ENCODE peak calls at places on chromosomes 11 and 22, in five cellular contexts. D, M, F, T and O are unnamed samples.

GRCh38 chr22:33865248-33865647 is 55.0 kb downstream of the LARGE1 start:
- DNase-seq in D (no peak), M (no peak), F (no peak), T (no peak), O (no peak)

GRCh38 chr11:126514061-126514713 is 158.7 kb downstream of the ST3GAL4 start:
- DNase-seq in D (no peak), M (peak), F (no peak), T (peak), O (no peak)

GRCh38 chr11:126808851-126809250 is 191.7 kb downstream of the KIRREL3 start:
- DNase-seq in D (no peak), M (no peak), F (no peak), T (no peak), O (no peak)

GRCh38 chr22:25176799-25177198 is 22.9 kb upstream of the CRYBB3 start:
- DNase-seq in D (no peak), M (no peak), F (no peak), T (no peak), O (no peak)

GRCh38 chr22:44567846-44568493 is 69.9 kb upstream of the RTL6 start:
- DNase-seq in D (peak), M (no peak), F (peak), T (peak), O (peak)

GRCh38 chr22:22800716-22801115 is 86.9 kb upstream of the IGLL5 start:
- DNase-seq in D (no peak), M (no peak), F (no peak), T (no peak), O (no peak)

GRCh38 chr22:38923463-38924196 is 33.8 kb upstream of the APOBEC3A start:
- DNase-seq in D (peak), M (peak), F (peak), T (peak), O (peak)

GRCh38 chr11:59174664-59175033 is 2.7 kb downstream of the DTX4 start:
- DNase-seq in D (peak), M (no peak), F (no peak), T (no peak), O (no peak)

GRCh38 chr11:128909438-128910125 is 18.4 kb downstream of the KCNJ5 start:
- DNase-seq in D (no peak), M (no peak), F (no peak), T (no peak), O (no peak)

DNA sequence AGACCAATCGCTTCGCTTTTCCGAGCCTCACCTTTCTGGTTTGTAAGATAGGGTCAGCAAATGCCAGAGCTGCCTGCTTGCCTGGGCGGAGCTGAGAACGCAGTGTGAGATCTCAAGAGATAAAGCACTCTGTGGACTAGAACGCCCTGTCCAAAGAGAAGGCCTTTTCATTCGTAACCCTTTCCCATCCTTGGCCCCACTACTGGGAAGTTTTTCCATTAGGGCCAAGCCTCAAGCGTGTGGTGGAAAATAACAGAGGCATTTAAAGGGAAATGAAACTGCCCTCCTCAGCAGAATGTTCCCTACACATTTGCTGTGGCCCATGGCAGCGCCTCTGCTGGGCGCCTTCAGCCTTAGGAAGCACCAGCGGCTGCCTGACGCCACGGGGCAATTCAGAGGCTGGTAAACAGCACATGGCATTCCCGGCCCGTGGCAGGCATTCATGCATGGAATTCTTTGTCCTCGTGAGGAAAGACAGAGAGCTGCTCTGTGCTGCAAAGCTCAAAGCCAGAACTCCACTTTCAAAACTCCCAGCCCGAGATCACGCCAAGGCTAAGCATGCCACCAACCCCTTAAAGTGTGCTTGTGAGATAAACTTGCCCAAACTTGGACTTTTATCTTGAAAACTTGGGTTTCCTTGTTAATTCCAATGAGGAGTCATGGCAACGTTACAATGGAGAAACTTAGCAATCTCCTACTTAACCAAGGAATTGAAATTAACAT is 38.1 kb downstream of the AHNAK start:
- DNase-seq in D (peak), M (peak), F (peak), T (peak), O (no peak)
- TF ChIP-seq EP300 in D (peak), M (no peak), F (peak), T (no peak), O (no peak)

GRCh38 chr11:19980957-19981669 is 179.2 kb downstream of the DBX1 start:
- DNase-seq in D (peak), M (peak), F (no peak), T (no peak), O (peak)
- TF ChIP-seq EP300 in D (no peak), M (no peak), F (no peak), T (no peak), O (no peak)

GRCh38 chr22:27718186-27719032 is 83.1 kb downstream of the MN1 start:
- DNase-seq in D (peak), M (peak), F (peak), T (peak), O (peak)
- TF ChIP-seq EP300 in D (no peak), M (no peak), F (no peak), T (no peak), O (peak)

GRCh38 chr11:63565728-63566127 is 2.5 kb upstream of the PLAAT2 start:
- DNase-seq in D (no peak), M (no peak), F (no peak), T (no peak), O (no peak)

GRCh38 chr11:63569570-63569969 is 6.4 kb upstream of the PLAAT2 start:
- DNase-seq in D (no peak), M (no peak), F (no peak), T (no peak), O (no peak)

GRCh38 chr11:63564056-63564784 is 1.0 kb upstream of the PLAAT2 start:
- DNase-seq in D (no peak), M (no peak), F (no peak), T (peak), O (no peak)

GRCh38 chr11:63564785-63565350 is 1.7 kb upstream of the PLAAT2 start:
- DNase-seq in D (peak), M (no peak), F (no peak), T (no peak), O (no peak)

GRCh38 chr11:63567044-63567840 is 4.1 kb upstream of the PLAAT2 start:
- DNase-seq in D (peak), M (no peak), F (no peak), T (peak), O (peak)
- TF ChIP-seq EP300 in D (peak), M (no peak), F (no peak), T (no peak), O (no peak)

GRCh38 chr11:117816846-117817212 is 7.7 kb downstream of the FXYD2 start:
- DNase-seq in D (no peak), M (no peak), F (no peak), T (no peak), O (no peak)

GRCh38 chr11:117819096-117820040 is 5.2 kb downstream of the FXYD2 start:
- DNase-seq in D (peak), M (peak), F (no peak), T (peak), O (peak)

GRCh38 chr11:117820071-117820470 is 4.5 kb downstream of the FXYD2 start:
- DNase-seq in D (peak), M (no peak), F (no peak), T (no peak), O (no peak)

GRCh38 chr11:117817213-117818035 is 7.1 kb downstream of the FXYD2 start:
- DNase-seq in D (peak), M (peak), F (peak), T (peak), O (peak)

DNA sequence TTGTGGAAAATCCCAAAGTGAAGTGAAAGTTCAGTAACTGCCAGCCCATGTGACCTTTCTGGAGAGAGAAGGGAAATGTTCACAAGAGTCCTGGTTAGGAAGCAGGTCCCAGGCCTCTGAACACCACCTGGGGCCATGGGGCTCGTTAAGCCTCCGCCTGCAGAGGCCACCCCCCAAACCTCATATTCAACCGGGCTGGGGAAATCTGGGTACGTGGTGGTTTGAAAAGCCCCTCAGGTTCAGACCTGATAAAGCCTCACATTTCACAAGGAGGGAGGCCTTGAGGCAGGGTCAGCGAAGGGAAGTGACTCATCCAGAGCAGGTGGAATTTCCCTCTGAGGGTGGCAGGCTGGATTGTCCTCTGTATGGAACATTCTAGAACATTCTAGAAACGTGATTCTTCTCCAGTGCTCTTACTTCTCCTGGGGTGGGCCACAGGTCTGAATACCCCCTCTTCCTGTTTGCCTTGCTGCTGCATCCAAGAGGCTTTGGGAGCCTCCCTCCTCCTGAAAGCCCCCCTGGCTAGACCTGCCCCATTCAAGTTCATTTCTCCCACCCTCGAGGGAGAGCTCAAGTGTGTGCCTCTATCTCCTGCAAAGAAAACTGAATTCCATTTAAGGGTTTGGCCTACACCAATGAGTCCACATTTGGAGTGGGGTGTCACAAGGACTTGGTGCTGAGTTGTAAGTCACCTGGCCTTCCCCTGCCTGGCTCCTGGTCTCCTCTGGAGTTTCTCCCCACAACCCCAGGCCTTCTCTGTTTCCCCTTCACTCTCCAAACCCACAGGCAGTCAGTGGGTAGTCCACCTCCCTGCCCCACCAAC is 6.3 kb downstream of the FXYD2 start:
- DNase-seq in D (no peak), M (no peak), F (no peak), T (no peak), O (no peak)
- TF ChIP-seq EP300 in D (no peak), M (no peak), F (no peak), T (no peak), O (no peak)

GRCh38 chr11:34277166-34277565 is 80.6 kb downstream of the ABTB2 start:
- DNase-seq in D (no peak), M (no peak), F (no peak), T (no peak), O (no peak)

GRCh38 chr11:34271727-34272126 is 86.1 kb downstream of the ABTB2 start:
- DNase-seq in D (no peak), M (no peak), F (no peak), T (no peak), O (no peak)

GRCh38 chr11:34276465-34276864 is 81.3 kb downstream of the ABTB2 start:
- DNase-seq in D (no peak), M (no peak), F (no peak), T (no peak), O (no peak)

GRCh38 chr11:34275486-34275885 is 82.3 kb downstream of the ABTB2 start:
- DNase-seq in D (no peak), M (no peak), F (no peak), T (no peak), O (no peak)

GRCh38 chr11:34274712-34275398 is 83.0 kb downstream of the ABTB2 start:
- DNase-seq in D (peak), M (peak), F (peak), T (peak), O (peak)
- TF ChIP-seq EP300 in D (no peak), M (peak), F (no peak), T (no peak), O (no peak)

GRCh38 chr11:35285471-35285870 is 133.9 kb downstream of the SLC1A2 start:
- DNase-seq in D (no peak), M (no peak), F (no peak), T (no peak), O (no peak)

GRCh38 chr11:35277827-35278226 is 138.9 kb downstream of the CD44 start:
- DNase-seq in D (no peak), M (no peak), F (no peak), T (no peak), O (no peak)

GRCh38 chr11:35280727-35281126 is 138.6 kb downstream of the SLC1A2 start:
- DNase-seq in D (no peak), M (no peak), F (no peak), T (no peak), O (no peak)

GRCh38 chr11:35282226-35282882 is 137.0 kb downstream of the SLC1A2 start:
- DNase-seq in D (no peak), M (no peak), F (no peak), T (no peak), O (no peak)

GRCh38 chr11:35281169-35281591 is 138.2 kb downstream of the SLC1A2 start:
- DNase-seq in D (no peak), M (no peak), F (no peak), T (no peak), O (no peak)
- TF ChIP-seq EP300 in D (no peak), M (no peak), F (no peak), T (no peak), O (no peak)

GRCh38 chr22:42868751-42869251 is 11.7 kb upstream of the ARFGAP3 start:
- DNase-seq in D (peak), M (no peak), F (no peak), T (peak), O (no peak)
- TF ChIP-seq EP300 in D (no peak), M (no peak), F (no peak), T (no peak), O (no peak)